ENCODE peak calls at places on chromosomes 3 and 15, in five cellular contexts. D is germinal center, A is NCI-H1105, R is psoas muscle, S is NAMALWA. I is an unnamed sample.

GRCh38 chr3:113002676-113003075 is 11.9 kb downstream of the GTPBP8 start:
- DNase-seq in D (no peak), A (no peak), R (no peak), S (no peak), I (no peak)

GRCh38 chr3:100463002-100463401 is 29.4 kb upstream of the TMEM45A start:
- DNase-seq in D (peak), A (peak), R (no peak), S (peak), I (peak)

GRCh38 chr3:172367205-172368105 is 80.8 kb downstream of the GHSR start:
- DNase-seq in D (no peak), A (peak), R (no peak), S (no peak), I (no peak)

GRCh38 chr3:122996038-122996580 is 31.5 kb downstream of the SEMA5B start:
- DNase-seq in D (no peak), A (peak), R (peak), S (no peak), I (no peak)

GRCh38 chr3:13595001-13595421 is 46.1 kb downstream of the FBLN2 start:
- DNase-seq in D (no peak), A (no peak), R (no peak), S (no peak), I (no peak)

GRCh38 chr3:468172-468571 is 271.6 kb downstream of the CHL1 start:
- DNase-seq in D (peak), A (no peak), R (no peak), S (peak), I (peak)

GRCh38 chr15:37072181-37072580 is 28.2 kb downstream of the MEIS2 start:
- DNase-seq in D (no peak), A (no peak), R (no peak), S (no peak), I (no peak)

GRCh38 chr3:86785381-86785780 is 205.6 kb downstream of the VGLL3 start:
- DNase-seq in D (no peak), A (no peak), R (no peak), S (no peak), I (no peak)

GRCh38 chr15:65916664-65917406 is 47.5 kb downstream of the RAB11A start:
- DNase-seq in D (peak), A (no peak), R (peak), S (peak), I (no peak)

GRCh38 chr3:111737712-111738097 is 121.4 kb upstream of the PHLDB2 start:
- DNase-seq in D (no peak), A (no peak), R (no peak), S (no peak), I (no peak)

GRCh38 chr3:32912046-32912445 is 39.4 kb upstream of the CCR4 start:
- DNase-seq in D (no peak), A (no peak), R (no peak), S (no peak), I (no peak)

GRCh38 chr3:194489736-194490612 is 3.2 kb upstream of the ATP13A3 start:
- DNase-seq in D (peak), A (no peak), R (no peak), S (peak), I (peak)

GRCh38 chr3:53794597-53794996 is 51.6 kb downstream of the CHDH start:
- DNase-seq in D (no peak), A (no peak), R (no peak), S (no peak), I (no peak)

GRCh38 chr3:50550079-50550736 is 17.3 kb downstream of the C3orf18 start:
- DNase-seq in D (peak), A (no peak), R (peak), S (peak), I (peak)

GRCh38 chr15:73317651-73318462 is 50.9 kb downstream of the HCN4 start:
- DNase-seq in D (no peak), A (no peak), R (no peak), S (no peak), I (no peak)

GRCh38 chr3:183428140-183429023 is at the start of gene MCF2L2:
- DNase-seq in D (peak), A (peak), R (peak), S (peak), I (peak)

GRCh38 chr3:196792771-196793170 is 53.1 kb downstream of the PAK2 start:
- DNase-seq in D (no peak), A (no peak), R (no peak), S (no peak), I (no peak)

GRCh38 chr3:12461097-12461649 is 23.1 kb upstream of the TSEN2 start:
- DNase-seq in D (no peak), A (no peak), R (no peak), S (no peak), I (no peak)

GRCh38 chr3:69786854-69787253 is 47.6 kb downstream of the MITF start:
- DNase-seq in D (no peak), A (no peak), R (no peak), S (no peak), I (no peak)

GRCh38 chr3:166986000-166986399 is 394.1 kb downstream of the ZBBX start:
- DNase-seq in D (no peak), A (no peak), R (no peak), S (no peak), I (no peak)

GRCh38 chr3:194750409-194750808 is 64.7 kb downstream of the FAM43A start:
- DNase-seq in D (no peak), A (no peak), R (no peak), S (no peak), I (no peak)

GRCh38 chr3:28901029-28901428 is 379.8 kb upstream of the RBMS3 start:
- DNase-seq in D (no peak), A (no peak), R (no peak), S (no peak), I (no peak)

GRCh38 chr3:100082724-100083123 is 31.6 kb downstream of the FILIP1L start:
- DNase-seq in D (no peak), A (no peak), R (no peak), S (no peak), I (no peak)

GRCh38 chr3:170076715-170077238 is 39.0 kb downstream of the GPR160 start:
- DNase-seq in D (no peak), A (no peak), R (no peak), S (no peak), I (no peak)

GRCh38 chr15:67853454-67853853 is 13.6 kb upstream of the RNU6-1 start:
- DNase-seq in D (peak), A (no peak), R (no peak), S (no peak), I (peak)

GRCh38 chr3:126132751-126133511 is 47.5 kb downstream of the ALDH1L1 start:
- DNase-seq in D (no peak), A (no peak), R (peak), S (peak), I (peak)

GRCh38 chr15:92068121-92068520 is 214.6 kb downstream of the SLCO3A1 start:
- DNase-seq in D (peak), A (no peak), R (no peak), S (no peak), I (peak)

GRCh38 chr3:196666001-196666867 is 26.7 kb downstream of the NRROS start:
- DNase-seq in D (no peak), A (no peak), R (no peak), S (no peak), I (no peak)

GRCh38 chr15:74497584-74497983 is 36.6 kb upstream of the UBL7 start:
- DNase-seq in D (no peak), A (peak), R (no peak), S (peak), I (no peak)

GRCh38 chr3:14143271-14143605 is 18.4 kb downstream of the TMEM43 start:
- DNase-seq in D (no peak), A (no peak), R (no peak), S (no peak), I (no peak)

GRCh38 chr3:185076219-185076618 is 76.6 kb downstream of the C3orf70 start:
- DNase-seq in D (no peak), A (no peak), R (no peak), S (no peak), I (no peak)

GRCh38 chr3:148861277-148861869 is 3.7 kb upstream of the CPA3 start:
- DNase-seq in D (peak), A (peak), R (no peak), S (peak), I (peak)

GRCh38 chr15:68833734-68834334 is 13.1 kb upstream of the ANP32A start:
- DNase-seq in D (peak), A (no peak), R (no peak), S (no peak), I (peak)

GRCh38 chr3:111594205-111594604 is 941 bp downstream of the ZBED2 start:
- DNase-seq in D (peak), A (no peak), R (no peak), S (no peak), I (no peak)

GRCh38 chr15:77064539-77065308 is 6.2 kb downstream of the TSPAN3 start:
- DNase-seq in D (no peak), A (no peak), R (no peak), S (no peak), I (no peak)

GRCh38 chr3:64318001-64318400 is 92.7 kb upstream of the PRICKLE2 start:
- DNase-seq in D (no peak), A (no peak), R (no peak), S (no peak), I (no peak)

I was measured in Karpas-422.